ENCODE peak calls at places on chromosomes 12 and 14, in four cellular contexts. J is NCI-H510A, D is mucosa of descending colon, O is AG04450. P is an unnamed sample.

GRCh38 chr12:5379737-5380496 is 52.0 kb upstream of the NTF3 start:
- DNase-seq in J (no peak), D (no peak), O (no peak), P (no peak)

GRCh38 chr14:73607241-73607640 is 5.1 kb upstream of the ACOT6 start:
- DNase-seq in J (no peak), D (no peak), O (no peak), P (no peak)

GRCh38 chr12:53862831-53863230 is 75.8 kb upstream of the HOXC13 start:
- DNase-seq in J (no peak), D (no peak), O (no peak), P (no peak)

GRCh38 chr12:124673881-124674617 is 106.6 kb upstream of the NCOR2 start:
- DNase-seq in J (no peak), D (no peak), O (no peak), P (no peak)

GRCh38 chr14:93960108-93960475 is 16.3 kb downstream of the ASB2 start:
- DNase-seq in J (no peak), D (no peak), O (no peak), P (no peak)

GRCh38 chr12:122204829-122205589 is 1.5 kb downstream of the B3GNT4 start:
- DNase-seq in J (no peak), D (no peak), O (no peak), P (no peak)

GRCh38 chr12:12661086-12661485 is 34.9 kb downstream of the GPR19 start:
- DNase-seq in J (no peak), D (no peak), O (peak; percentile 36), P (no peak)

GRCh38 chr12:8026282-8026637 is 6.3 kb upstream of the FOXJ2 start:
- DNase-seq in J (no peak), D (no peak), O (no peak), P (no peak)

GRCh38 chr12:15777355-15778012 is 11.7 kb downstream of the EPS8 start:
- DNase-seq in J (no peak), D (no peak), O (no peak), P (no peak)

GRCh38 chr12:117854339-117855012 is 114.3 kb downstream of the KSR2 start:
- DNase-seq in J (no peak), D (peak; percentile 71), O (no peak), P (no peak)

GRCh38 chr14:21408152-21408551 is 24.3 kb upstream of the SUPT16H start:
- DNase-seq in J (no peak), D (no peak), O (no peak), P (no peak)

GRCh38 chr12:96099986-96100385 is 64.6 kb upstream of the LTA4H start:
- DNase-seq in J (no peak), D (no peak), O (no peak), P (no peak)

GRCh38 chr12:19461986-19462385 is 22.7 kb downstream of the AEBP2 start:
- DNase-seq in J (no peak), D (no peak), O (no peak), P (no peak)

GRCh38 chr14:37695836-37696235 is 100.4 kb downstream of the TTC6 start:
- DNase-seq in J (no peak), D (no peak), O (no peak), P (no peak)

GRCh38 chr12:118102070-118102469 is 1.7 kb downstream of the VSIG10 start:
- DNase-seq in J (no peak), D (no peak), O (no peak), P (peak; percentile 51)

GRCh38 chr12:120067901-120068300 is 48.7 kb downstream of the RAB35 start:
- DNase-seq in J (no peak), D (no peak), O (no peak), P (no peak)

GRCh38 chr12:6112004-6112403 is 12.5 kb downstream of the VWF start:
- DNase-seq in J (no peak), D (no peak), O (no peak), P (no peak)

GRCh38 chr12:1703771-1704170 is 12.9 kb downstream of the ADIPOR2 start:
- DNase-seq in J (no peak), D (no peak), O (no peak), P (no peak)

GRCh38 chr14:35338731-35339405 is 46.7 kb downstream of the PSMA6 start:
- DNase-seq in J (no peak), D (no peak), O (no peak), P (no peak)

GRCh38 chr12:2163172-2163927 is 110.6 kb downstream of the CACNA1C start:
- DNase-seq in J (no peak), D (peak; percentile 97), O (peak; percentile 95), P (peak; percentile 94)

GRCh38 chr12:39352470-39352869 is 90.5 kb downstream of the KIF21A start:
- DNase-seq in J (no peak), D (no peak), O (no peak), P (no peak)

GRCh38 chr12:49556391-49557186 is 11.4 kb downstream of the MCRS1 start:
- DNase-seq in J (no peak), D (no peak), O (no peak), P (no peak)

GRCh38 chr12:31749024-31749704 is 20.3 kb upstream of the AMN1 start:
- DNase-seq in J (peak; percentile 60), D (peak; percentile 91), O (peak; percentile 86), P (peak; percentile 89)

GRCh38 chr12:101925352-101925751 is 48.0 kb downstream of the DRAM1 start:
- DNase-seq in J (no peak), D (peak; percentile 40), O (peak; percentile 97), P (peak; percentile 48)

GRCh38 chr14:103546651-103547454 is 15.6 kb downstream of the BAG5 start:
- DNase-seq in J (peak; percentile 68), D (peak; percentile 83), O (no peak), P (peak; percentile 66)

GRCh38 chr14:22886500-22887259 is 3.7 kb downstream of the REM2 start:
- DNase-seq in J (peak; percentile 75), D (peak; percentile 85), O (no peak), P (peak; percentile 77)

GRCh38 chr12:97306121-97306520 is 156.5 kb upstream of the RMST start:
- DNase-seq in J (no peak), D (no peak), O (no peak), P (no peak)

GRCh38 chr12:55736780-55737580 is 5.9 kb upstream of the GDF11 start:
- DNase-seq in J (peak; percentile 70), D (peak; percentile 91), O (no peak), P (peak; percentile 83)

GRCh38 chr12:115303751-115304309 is 619.9 kb upstream of the TBX3 start:
- DNase-seq in J (no peak), D (no peak), O (peak; percentile 24), P (no peak)

GRCh38 chr12:26400627-26401026 is 205.3 kb downstream of the SSPN start:
- DNase-seq in J (no peak), D (no peak), O (no peak), P (no peak)

P was measured in left colon.